ENCODE peak calls at places on chromosomes 2 and 18, in five cellular contexts. J, U, W, Q and F are unnamed samples.

GRCh38 chr2:9440058-9440727 is 16.7 kb downstream of the CPSF3 start:
- DNase-seq in J (no peak), U (peak; percentile 33), W (no peak), Q (no peak), F (no peak)

GRCh38 chr2:155250800-155251199 is 552.3 kb downstream of the KCNJ3 start:
- DNase-seq in J (no peak), U (no peak), W (no peak), Q (no peak), F (no peak)

GRCh38 chr18:69790649-69791048 is 157.0 kb downstream of the CD226 start:
- DNase-seq in J (no peak), U (no peak), W (no peak), Q (no peak), F (no peak)

GRCh38 chr2:5373200-5373599 is 319.0 kb upstream of the SOX11 start:
- DNase-seq in J (no peak), U (no peak), W (no peak), Q (no peak), F (no peak)

GRCh38 chr2:46539327-46540276 is 60.2 kb downstream of the TMEM247 start:
- DNase-seq in J (no peak), U (no peak), W (no peak), Q (no peak), F (peak; percentile 3)

GRCh38 chr2:85400951-85401805 is 9.0 kb downstream of the CAPG start:
- DNase-seq in J (no peak), U (no peak), W (peak; percentile 28), Q (no peak), F (no peak)

GRCh38 chr2:69771461-69771860 is 29.5 kb downstream of the ANXA4 start:
- DNase-seq in J (no peak), U (no peak), W (no peak), Q (no peak), F (no peak)

GRCh38 chr2:43977677-43978076 is 18.1 kb downstream of the LRPPRC start:
- DNase-seq in J (no peak), U (no peak), W (no peak), Q (no peak), F (no peak)

GRCh38 chr18:48957136-48957535 is 6.4 kb upstream of the SMAD7 start:
- DNase-seq in J (no peak), U (no peak), W (no peak), Q (no peak), F (no peak)

GRCh38 chr2:201971516-201972228 is 62.0 kb upstream of the FZD7 start:
- DNase-seq in J (no peak), U (peak; percentile 33), W (no peak), Q (no peak), F (no peak)

GRCh38 chr2:950627-950992 is at the start of gene SNTG2:
- DNase-seq in J (peak; percentile 41), U (peak; percentile 31), W (no peak), Q (peak; percentile 20), F (no peak)

GRCh38 chr2:128770143-128771080 is 451.7 kb upstream of the HS6ST1 start:
- DNase-seq in J (no peak), U (no peak), W (no peak), Q (no peak), F (no peak)

GRCh38 chr18:48827321-48828200 is 123.2 kb downstream of the SMAD7 start:
- DNase-seq in J (no peak), U (peak; percentile 70), W (peak; percentile 33), Q (peak; percentile 30), F (no peak)

GRCh38 chr18:52402814-52403213 is 62.8 kb downstream of the DCC start:
- DNase-seq in J (no peak), U (no peak), W (no peak), Q (no peak), F (no peak)

GRCh38 chr2:212145111-212145510 is 393.5 kb downstream of the ERBB4 start:
- DNase-seq in J (no peak), U (peak; percentile 34), W (no peak), Q (no peak), F (no peak)

GRCh38 chr2:112216158-112216557 is 38.7 kb downstream of the ZC3H8 start:
- DNase-seq in J (no peak), U (peak; percentile 56), W (no peak), Q (no peak), F (no peak)

DNA sequence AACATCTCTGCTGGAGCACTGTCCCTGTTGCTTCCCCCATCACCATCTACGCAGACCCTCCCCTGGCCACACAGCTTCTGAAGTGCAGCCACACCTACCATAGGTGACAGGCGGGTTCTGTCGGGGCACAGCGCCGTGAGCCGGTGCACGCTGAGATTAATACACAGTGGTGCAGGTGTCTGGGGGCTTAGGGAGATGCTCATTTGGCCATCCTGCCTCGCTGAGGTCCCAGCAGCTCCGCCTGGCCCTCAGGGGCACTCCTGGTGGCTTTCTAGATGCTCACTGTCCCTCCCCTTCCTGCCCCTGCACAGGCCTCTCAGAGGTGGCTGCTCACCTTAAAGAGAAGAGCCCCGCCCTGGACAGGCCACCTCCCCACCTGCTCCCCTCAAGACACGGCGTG is 18.9 kb upstream of the RPL31 start:
- DNase-seq in J (no peak), U (no peak), W (no peak), Q (no peak), F (no peak)
- H3K27ac ChIP-seq in J (no peak overlapping the region), U (no peak overlapping the region), W (no peak overlapping the region), Q (no peak overlapping the region), F (no peak overlapping the region)

GRCh38 chr2:127071901-127072328 is 35.0 kb downstream of the BIN1 start:
- DNase-seq in J (no peak), U (no peak), W (no peak), Q (no peak), F (no peak)
- H3K4me1 ChIP-seq in J (peaks cover 4% of the 10 kb centered on the region), U (no peaks in the 10 kb centered on the region), W (peaks cover 13% of the 10 kb centered on the region), Q (peaks cover 3% of the 10 kb centered on the region), F (peaks cover 50% of the 10 kb centered on the region)

GRCh38 chr2:217966399-217967068 is 36.3 kb downstream of the TNS1 start:
- DNase-seq in J (no peak), U (peak; percentile 65), W (no peak), Q (no peak), F (no peak)
- H3K27ac ChIP-seq in J (peak overlapping the region; percentile 47), U (no peak overlapping the region), W (no peak overlapping the region), Q (no peak overlapping the region), F (peak overlapping the region; percentile 29)

DNA sequence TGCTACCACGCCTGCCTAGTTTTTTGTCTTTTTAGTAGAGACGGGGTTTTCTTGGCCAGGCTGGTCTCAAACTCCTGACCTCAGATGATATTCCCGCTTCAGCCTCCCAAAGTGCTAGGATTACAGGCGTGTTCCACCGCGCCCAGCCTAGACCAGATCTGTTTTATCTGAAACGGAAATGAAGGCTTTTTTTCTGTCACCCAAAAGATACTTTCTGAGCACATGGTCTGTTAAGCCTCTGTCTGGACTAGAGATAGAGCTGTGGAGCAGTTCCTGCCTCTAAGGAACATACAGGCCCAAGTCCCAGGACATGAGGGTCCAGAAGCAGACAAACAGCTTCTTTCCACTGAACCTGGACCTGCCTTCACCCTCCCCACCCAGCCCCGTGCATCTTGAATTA is 43.6 kb upstream of the PTMA start:
- DNase-seq in J (no peak), U (no peak), W (no peak), Q (no peak), F (no peak)
- H3K4me1 ChIP-seq in J (peaks cover 11% of the 10 kb centered on the region), U (peaks cover 18% of the 10 kb centered on the region), W (peaks cover 45% of the 10 kb centered on the region), Q (peaks cover 19% of the 10 kb centered on the region), F (peaks cover 25% of the 10 kb centered on the region)

GRCh38 chr2:113252047-113252582 is 26.6 kb downstream of the PAX8 start:
- DNase-seq in J (no peak), U (no peak), W (no peak), Q (no peak), F (no peak)
- H3K27ac ChIP-seq in J (no peak overlapping the region), U (no peak overlapping the region), W (no peak overlapping the region), Q (no peak overlapping the region), F (no peak overlapping the region)

GRCh38 chr2:172098650-172099471 is 3.8 kb downstream of the DLX2 start:
- DNase-seq in J (no peak), U (peak; percentile 57), W (no peak), Q (no peak), F (no peak)

GRCh38 chr2:172096661-172097547 is 5.8 kb downstream of the DLX2 start:
- DNase-seq in J (no peak), U (peak; percentile 66), W (no peak), Q (no peak), F (no peak)

GRCh38 chr2:172095905-172096660 is 6.6 kb downstream of the DLX2 start:
- DNase-seq in J (no peak), U (no peak), W (no peak), Q (no peak), F (no peak)

GRCh38 chr2:172098287-172098649 is 4.4 kb downstream of the DLX2 start:
- DNase-seq in J (no peak), U (no peak), W (no peak), Q (no peak), F (no peak)

GRCh38 chr2:172097557-172098131 is 5.1 kb downstream of the DLX2 start:
- DNase-seq in J (no peak), U (no peak), W (no peak), Q (no peak), F (no peak)
- H3K4me1 ChIP-seq in J (peaks cover 39% of the 10 kb centered on the region), U (peaks cover 28% of the 10 kb centered on the region), W (peaks cover 78% of the 10 kb centered on the region), Q (peaks cover 64% of the 10 kb centered on the region), F (peaks cover 94% of the 10 kb centered on the region)

DNA sequence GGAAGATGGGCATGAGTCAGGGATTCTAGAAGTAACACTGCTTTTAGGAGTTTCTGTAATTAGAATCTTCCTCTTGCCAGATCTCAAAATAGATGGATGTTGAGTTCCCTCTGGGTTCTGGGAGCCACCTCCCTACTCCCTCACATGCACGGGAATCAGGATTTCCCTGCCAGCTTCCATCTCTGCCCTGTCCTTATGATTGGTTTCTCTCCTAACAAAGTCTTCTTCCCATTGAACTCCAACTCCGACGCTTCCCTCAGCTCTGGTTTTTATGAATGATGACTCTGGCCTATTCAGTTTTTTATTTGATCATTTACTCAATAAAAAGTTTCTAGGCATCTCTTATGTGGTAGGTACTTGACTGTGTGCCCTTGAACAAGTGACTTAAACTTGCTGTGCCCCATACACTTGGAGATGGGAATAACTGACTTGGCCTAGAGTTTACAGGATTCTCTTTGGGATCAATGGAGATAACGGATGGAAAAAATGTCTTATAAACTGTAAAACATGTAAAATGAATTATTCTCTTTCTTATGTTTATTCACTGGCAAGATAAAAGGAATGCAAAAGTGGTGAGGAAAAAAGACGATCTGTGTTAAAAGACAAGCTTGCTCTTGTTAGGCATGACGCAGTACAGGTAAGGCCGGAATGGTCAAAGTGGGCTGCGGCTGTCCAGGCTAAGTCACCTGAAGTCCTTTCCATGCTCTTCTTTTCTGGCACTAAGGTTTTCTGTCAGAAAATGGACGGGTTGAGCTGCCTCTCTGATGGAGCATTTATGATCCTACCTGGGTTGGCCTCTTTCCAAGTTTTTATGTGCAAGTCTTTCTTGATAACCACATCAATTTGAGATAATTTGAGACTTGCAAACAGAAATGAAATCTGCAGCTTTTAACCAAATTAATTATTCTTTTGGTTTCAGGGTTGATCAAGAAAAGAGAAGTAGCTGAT is 199.6 kb downstream of the MYCN start:
- DNase-seq in J (peak; percentile 39), U (no peak), W (no peak), Q (no peak), F (no peak)
- H3K27ac ChIP-seq in J (no peak overlapping the region), U (no peak overlapping the region), W (no peak overlapping the region), Q (no peak overlapping the region), F (no peak overlapping the region)

GRCh38 chr18:79789901-79790885 is 7.5 kb upstream of the KCNG2 start:
- DNase-seq in J (no peak), U (no peak), W (no peak), Q (no peak), F (no peak)
- H3K4me1 ChIP-seq in J (no peaks in the 10 kb centered on the region), U (no peaks in the 10 kb centered on the region), W (peaks cover 65% of the 10 kb centered on the region), Q (no peaks in the 10 kb centered on the region), F (peaks cover 11% of the 10 kb centered on the region)